ENCODE peak calls at places on chromosomes 13 and 19, in four cellular contexts. R, P, G and T are unnamed samples.

GRCh38 chr13:44575741-44576395 is at the start of gene TSC22D1:
- DNase-seq in R (peak; percentile 62), P (peak; percentile 42), G (peak; percentile 55), T (peak; percentile 63)

GRCh38 chr19:49497047-49497789 is 984 bp downstream of the RPS11 start:
- DNase-seq in R (peak; percentile 49), P (no peak), G (no peak), T (peak; percentile 63)

GRCh38 chr13:99178636-99179035 is 22.0 kb upstream of the UBAC2 start:
- DNase-seq in R (no peak), P (no peak), G (no peak), T (peak; percentile 26)

GRCh38 chr19:10603084-10603872 is 16.2 kb upstream of the AP1M2 start:
- DNase-seq in R (peak; percentile 34), P (no peak), G (no peak), T (no peak)

GRCh38 chr19:2700660-2701360 is 1.7 kb downstream of the GNG7 start:
- DNase-seq in R (no peak), P (no peak), G (no peak), T (no peak)

GRCh38 chr13:45500492-45501174 is 35.9 kb downstream of the COG3 start:
- DNase-seq in R (peak; percentile 71), P (no peak), G (no peak), T (peak; percentile 95)

GRCh38 chr13:79621902-79622301 is 140.9 kb downstream of the NDFIP2 start:
- DNase-seq in R (no peak), P (no peak), G (no peak), T (no peak)

GRCh38 chr19:19543101-19543500 is 5.0 kb downstream of the CILP2 start:
- DNase-seq in R (no peak), P (no peak), G (no peak), T (no peak)

GRCh38 chr19:16375157-16375935 is 50.7 kb downstream of the KLF2 start:
- DNase-seq in R (no peak), P (no peak), G (no peak), T (no peak)

GRCh38 chr19:37095859-37096258 is 17.6 kb downstream of the ZNF420 start:
- DNase-seq in R (no peak), P (no peak), G (no peak), T (peak; percentile 1)

GRCh38 chr13:94667190-94667589 is 45.2 kb downstream of the SOX21 start:
- DNase-seq in R (no peak), P (no peak), G (no peak), T (no peak)

GRCh38 chr19:16829822-16830289 is 658 bp downstream of the SIN3B start:
- DNase-seq in R (no peak), P (no peak), G (no peak), T (no peak)

GRCh38 chr13:113120300-113121182 is 2.1 kb upstream of the F10 start:
- DNase-seq in R (no peak), P (no peak), G (no peak), T (no peak)

GRCh38 chr19:11142528-11143171 is 12.9 kb downstream of the SPC24 start:
- DNase-seq in R (peak; percentile 95), P (peak; percentile 34), G (no peak), T (peak; percentile 98)

GRCh38 chr13:48398450-48399095 is 14.3 kb downstream of the LPAR6 start:
- DNase-seq in R (peak; percentile 46), P (no peak), G (no peak), T (peak; percentile 37)

GRCh38 chr19:53942001-53942786 is 20.5 kb upstream of the CACNG8 start:
- DNase-seq in R (peak; percentile 10), P (no peak), G (no peak), T (peak; percentile 40)

GRCh38 chr19:43437712-43438111 is 23.0 kb downstream of the TEX101 start:
- DNase-seq in R (no peak), P (no peak), G (no peak), T (no peak)

GRCh38 chr19:52343548-52343947 is 7.5 kb downstream of the ZNF610 start:
- DNase-seq in R (peak; percentile 39), P (peak; percentile 5), G (peak; percentile 90), T (peak; percentile 38)

GRCh38 chr13:98216135-98216565 is 39.1 kb upstream of the RNF113B start:
- DNase-seq in R (peak; percentile 70), P (no peak), G (peak; percentile 43), T (peak; percentile 46)

GRCh38 chr13:38262211-38262610 is 87.4 kb upstream of the UFM1 start:
- DNase-seq in R (no peak), P (no peak), G (no peak), T (peak; percentile 55)

GRCh38 chr19:47649588-47649987 is 40.7 kb downstream of the BICRA start:
- DNase-seq in R (no peak), P (no peak), G (no peak), T (no peak)

GRCh38 chr13:59874973-59875372 is 288.8 kb downstream of the DIAPH3 start:
- DNase-seq in R (no peak), P (no peak), G (no peak), T (no peak)

GRCh38 chr13:114045113-114045735 is 71.3 kb upstream of the C13orf46 start:
- DNase-seq in R (no peak), P (peak; percentile 61), G (no peak), T (no peak)

GRCh38 chr19:10078329-10078728 is 7.8 kb upstream of the SHFL start:
- DNase-seq in R (no peak), P (no peak), G (no peak), T (no peak)

GRCh38 chr19:16198363-16198636 is 589 bp downstream of the AP1M1 start:
- DNase-seq in R (peak; percentile 11), P (no peak), G (no peak), T (no peak)

GRCh38 chr19:49413348-49413747 is 9.9 kb downstream of the PTH2 start:
- DNase-seq in R (no peak), P (no peak), G (no peak), T (no peak)

GRCh38 chr19:46390121-46390858 is 23.1 kb downstream of the CCDC8 start:
- DNase-seq in R (no peak), P (no peak), G (no peak), T (no peak)

GRCh38 chr19:45782820-45783785 is 813 bp upstream of the DMPK start:
- DNase-seq in R (no peak), P (no peak), G (no peak), T (peak; percentile 57)

GRCh38 chr13:48567521-48568331 is 34.8 kb upstream of the RCBTB2 start:
- DNase-seq in R (peak; percentile 11), P (peak; percentile 6), G (no peak), T (peak; percentile 65)

GRCh38 chr13:79995334-79995733 is 345.6 kb downstream of the SPRY2 start:
- DNase-seq in R (peak; percentile 44), P (no peak), G (no peak), T (peak; percentile 61)

GRCh38 chr13:39559838-39560237 is 43.2 kb downstream of the LHFPL6 start:
- DNase-seq in R (no peak), P (no peak), G (no peak), T (no peak)

GRCh38 chr13:113822956-113823744 is 40.7 kb downstream of the GAS6 start:
- DNase-seq in R (no peak), P (no peak), G (no peak), T (no peak)

GRCh38 chr13:101204270-101205011 is 211.9 kb downstream of the NALCN start:
- DNase-seq in R (no peak), P (no peak), G (no peak), T (no peak)